ENCODE peak calls at places on chromosomes 2 and 18, in ten cellular contexts. V is cardiac muscle cell, Z is hepatocyte, I is choroid plexus epithelial cell, X is tibial artery, N is adrenal gland, A is astrocyte, J is astrocyte of the cerebellum, S is AG10803, H is AG04450. T is an unnamed sample.

GRCh38 chr2:235505210-235505741 is 11.4 kb downstream of the AGAP1 start:
- DNase-seq in Z (peak), H (no peak), V (peak), X (no peak), A (no peak), S (peak), N (peak), I (no peak), J (no peak), T (no peak)

GRCh38 chr2:175884673-175885393 is 117.2 kb downstream of the LNPK start:
- DNase-seq in Z (no peak), I (no peak), H (no peak), N (no peak), S (no peak), V (no peak), J (no peak), X (no peak), A (no peak), T (no peak)

GRCh38 chr2:9288233-9288632 is 81.6 kb downstream of the ASAP2 start:
- DNase-seq in Z (no peak), X (no peak), J (peak), I (peak), V (peak), S (peak), A (peak), N (no peak), H (peak), T (no peak)

GRCh38 chr2:99635710-99636431 is 146.1 kb upstream of the REV1 start:
- DNase-seq in I (no peak), A (peak), V (peak), Z (no peak), S (no peak), H (no peak), J (no peak), X (peak), N (peak), T (no peak)

GRCh38 chr2:36502081-36502480 is 95.9 kb downstream of the FEZ2 start:
- DNase-seq in X (no peak), I (peak), A (peak), Z (peak), S (no peak), V (peak), H (no peak), J (no peak), N (no peak), T (no peak)

GRCh38 chr2:201937343-201937742 is 96.3 kb upstream of the FZD7 start:
- DNase-seq in V (no peak), J (no peak), S (no peak), H (no peak), Z (no peak), N (no peak), A (no peak), I (no peak), X (no peak), T (no peak)

GRCh38 chr2:184890311-184890710 is 292.0 kb downstream of the ZNF804A start:
- DNase-seq in I (no peak), Z (no peak), J (no peak), S (no peak), N (no peak), X (no peak), H (no peak), A (no peak), V (no peak), T (no peak)

GRCh38 chr2:207337234-207338219 is 171.8 kb upstream of the KLF7 start:
- DNase-seq in X (no peak), V (peak), I (peak), S (no peak), H (no peak), Z (peak), A (peak), N (no peak), J (no peak), T (no peak)

GRCh38 chr2:45945182-45945779 is 293.8 kb downstream of the PRKCE start:
- DNase-seq in N (peak), V (no peak), I (no peak), H (no peak), A (no peak), J (no peak), X (no peak), S (no peak), Z (no peak), T (no peak)
- TF ChIP-seq CTCF in N (no peak), V (no peak), I (no peak), H (no peak), A (no peak), J (no peak), X (no peak), S (no peak), Z (no peak), T (no peak)

GRCh38 chr2:67237288-67237687 is 159.8 kb upstream of the ETAA1 start:
- DNase-seq in A (no peak), J (no peak), H (no peak), X (no peak), Z (no peak), S (no peak), V (no peak), I (peak), N (no peak), T (no peak)

GRCh38 chr2:67234443-67234842 is 162.7 kb upstream of the ETAA1 start:
- DNase-seq in V (peak), Z (peak), N (peak), S (peak), I (peak), A (peak), J (peak), H (no peak), X (no peak), T (no peak)
- TF ChIP-seq CTCF in V (peak), Z (peak), N (peak), S (peak), I (peak), A (peak), J (peak), H (peak), X (peak), T (peak)

GRCh38 chr2:71530987-71531332 is 77.6 kb downstream of the DYSF start:
- DNase-seq in J (no peak), S (no peak), H (no peak), I (no peak), A (no peak), N (no peak), Z (no peak), V (no peak), X (no peak), T (no peak)

GRCh38 chr2:71530246-71530986 is 77.1 kb downstream of the DYSF start:
- DNase-seq in S (peak), X (peak), N (no peak), Z (peak), A (peak), J (peak), I (peak), V (peak), H (no peak), T (peak)

GRCh38 chr2:71534201-71534600 is 80.8 kb downstream of the DYSF start:
- DNase-seq in V (no peak), Z (no peak), H (no peak), I (no peak), S (no peak), X (peak), J (no peak), A (no peak), N (no peak), T (no peak)

GRCh38 chr2:71531522-71532047 is 78.2 kb downstream of the DYSF start:
- DNase-seq in I (peak), J (no peak), Z (peak), N (no peak), H (no peak), V (peak), S (peak), A (peak), X (peak), T (no peak)

GRCh38 chr2:71532327-71532726 is 79.0 kb downstream of the DYSF start:
- DNase-seq in N (no peak), Z (no peak), J (no peak), V (no peak), A (no peak), X (peak), S (no peak), I (no peak), H (no peak), T (no peak)
- TF ChIP-seq CTCF in N (no peak), Z (no peak), J (no peak), V (no peak), A (no peak), X (no peak), S (no peak), I (no peak), H (no peak), T (no peak)

DNA sequence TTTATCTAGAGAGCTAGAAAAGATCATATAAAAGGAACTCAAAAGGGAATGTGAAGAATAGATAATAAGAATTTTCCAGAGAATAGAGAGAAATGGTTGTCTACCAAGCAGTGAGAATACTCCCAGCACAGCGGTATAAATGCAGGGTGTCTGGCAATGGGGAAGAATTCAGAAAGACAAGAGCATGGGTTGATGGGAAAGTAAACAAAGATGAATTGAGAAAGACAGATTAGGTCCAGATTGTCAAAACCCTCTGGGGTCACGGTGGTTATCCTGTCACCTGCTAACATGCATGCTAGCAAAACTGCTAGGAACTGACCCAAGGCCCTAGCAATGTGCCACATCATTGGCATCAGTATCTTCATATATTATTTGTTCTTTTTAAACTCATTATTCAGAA is 30.8 kb upstream of the C1D start:
- DNase-seq in J (no peak), X (no peak), S (no peak), I (no peak), V (no peak), N (no peak), Z (no peak), A (no peak), H (no peak), T (no peak)
- TF ChIP-seq CTCF in J (no peak), X (no peak), S (no peak), I (no peak), V (no peak), N (no peak), Z (no peak), A (no peak), H (no peak), T (no peak)

DNA sequence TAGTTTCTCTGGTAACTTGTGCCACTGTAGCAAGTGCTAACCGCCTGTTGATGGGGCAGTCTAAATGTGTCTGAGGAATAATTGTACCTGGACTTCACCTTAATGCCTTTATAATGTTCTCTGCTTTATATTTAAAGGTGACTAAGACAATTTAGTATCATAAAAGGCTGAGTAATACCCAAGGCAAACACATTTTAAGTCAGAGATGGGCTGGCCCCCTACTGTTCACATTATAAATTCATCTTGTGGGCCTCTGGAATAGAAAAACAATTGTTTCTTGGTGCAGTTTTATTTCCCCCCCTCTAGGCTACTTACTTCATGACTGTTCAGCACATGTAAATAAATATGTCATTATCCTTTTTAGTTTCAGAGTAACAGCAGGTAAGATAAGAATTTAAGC is 559.3 kb upstream of the PIK3C3 start:
- DNase-seq in S (no peak), V (peak), A (no peak), Z (peak), N (no peak), X (no peak), H (no peak), J (no peak), I (peak), T (no peak)
- TF ChIP-seq CTCF in S (no peak), V (peak), A (peak), Z (peak), N (no peak), X (no peak), H (peak), J (no peak), I (peak), T (peak)

GRCh38 chr2:165563468-165564225 is 94.1 kb downstream of the CSRNP3 start:
- DNase-seq in S (no peak), A (no peak), V (no peak), H (no peak), I (no peak), J (no peak), N (no peak), Z (no peak), X (no peak), T (no peak)

GRCh38 chr2:165562235-165562634 is 92.7 kb downstream of the CSRNP3 start:
- DNase-seq in H (no peak), N (no peak), X (no peak), V (peak), Z (no peak), S (no peak), J (no peak), A (no peak), I (no peak), T (no peak)

GRCh38 chr2:165560377-165560988 is 91.0 kb downstream of the CSRNP3 start:
- DNase-seq in Z (no peak), I (no peak), S (no peak), J (no peak), A (no peak), X (no peak), N (no peak), V (no peak), H (no peak), T (no peak)

DNA sequence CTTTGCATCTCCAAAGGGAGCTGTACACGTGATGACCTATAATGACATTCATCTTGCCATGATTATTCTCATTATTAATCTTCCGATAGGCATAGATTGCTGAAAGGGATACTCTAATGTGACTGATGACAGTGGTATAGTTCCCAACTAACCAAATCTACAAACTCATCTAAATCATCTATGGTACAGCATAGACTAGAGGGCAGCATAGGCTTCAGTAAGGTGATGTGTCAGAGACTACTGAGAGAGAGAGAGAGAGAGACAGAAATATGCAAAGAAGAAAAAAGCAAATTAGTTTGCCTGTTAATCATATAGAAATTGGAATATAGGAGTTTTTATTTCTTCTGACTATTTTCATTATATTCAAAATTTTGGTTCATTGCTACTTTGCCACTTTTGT is 89.3 kb downstream of the CSRNP3 start:
- DNase-seq in A (no peak), Z (no peak), H (no peak), N (no peak), S (no peak), X (no peak), I (peak), J (no peak), V (no peak), T (no peak)
- TF ChIP-seq CTCF in A (no peak), Z (no peak), H (no peak), N (no peak), S (peak), X (no peak), I (no peak), J (no peak), V (no peak), T (no peak)

DNA sequence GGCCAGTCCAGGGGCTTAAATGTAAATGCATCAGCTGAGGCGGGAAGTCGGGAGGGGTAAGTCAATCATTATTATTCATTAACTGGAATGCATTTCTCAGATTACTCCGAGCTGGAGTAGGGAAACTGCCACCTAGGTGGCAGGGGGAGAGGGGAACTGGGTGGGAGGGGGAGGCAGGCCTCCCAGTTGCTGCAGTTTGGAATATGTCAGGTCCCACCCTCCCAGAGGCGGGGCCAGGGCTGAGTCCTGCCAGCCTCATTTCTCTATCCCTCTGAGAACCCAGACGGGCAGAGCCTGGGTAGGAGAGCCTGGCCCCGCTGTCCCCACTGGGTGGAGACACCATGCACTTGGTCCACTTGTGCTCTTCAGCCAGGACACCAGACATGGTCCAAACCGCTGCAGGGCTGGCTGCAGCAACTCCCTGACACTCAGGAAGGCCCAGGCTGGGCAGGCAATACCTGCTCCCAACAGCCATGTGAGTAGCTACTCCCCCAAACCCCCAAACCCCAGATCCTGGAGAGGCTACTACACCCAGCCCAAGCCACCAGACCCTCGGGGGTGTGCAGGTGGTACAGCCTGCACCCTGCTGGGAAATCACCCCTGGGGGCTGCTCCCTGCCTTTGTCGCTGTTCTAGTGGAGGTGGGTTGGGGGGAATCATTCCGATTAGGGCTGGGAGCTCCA is at the start of gene GPBAR1:
- DNase-seq in S (no peak), H (no peak), N (no peak), V (no peak), A (no peak), J (no peak), X (peak), Z (peak), I (no peak), T (no peak)
- TF ChIP-seq CTCF in S (no peak), H (no peak), N (no peak), V (no peak), A (no peak), J (no peak), X (no peak), Z (peak), I (no peak), T (no peak)

DNA sequence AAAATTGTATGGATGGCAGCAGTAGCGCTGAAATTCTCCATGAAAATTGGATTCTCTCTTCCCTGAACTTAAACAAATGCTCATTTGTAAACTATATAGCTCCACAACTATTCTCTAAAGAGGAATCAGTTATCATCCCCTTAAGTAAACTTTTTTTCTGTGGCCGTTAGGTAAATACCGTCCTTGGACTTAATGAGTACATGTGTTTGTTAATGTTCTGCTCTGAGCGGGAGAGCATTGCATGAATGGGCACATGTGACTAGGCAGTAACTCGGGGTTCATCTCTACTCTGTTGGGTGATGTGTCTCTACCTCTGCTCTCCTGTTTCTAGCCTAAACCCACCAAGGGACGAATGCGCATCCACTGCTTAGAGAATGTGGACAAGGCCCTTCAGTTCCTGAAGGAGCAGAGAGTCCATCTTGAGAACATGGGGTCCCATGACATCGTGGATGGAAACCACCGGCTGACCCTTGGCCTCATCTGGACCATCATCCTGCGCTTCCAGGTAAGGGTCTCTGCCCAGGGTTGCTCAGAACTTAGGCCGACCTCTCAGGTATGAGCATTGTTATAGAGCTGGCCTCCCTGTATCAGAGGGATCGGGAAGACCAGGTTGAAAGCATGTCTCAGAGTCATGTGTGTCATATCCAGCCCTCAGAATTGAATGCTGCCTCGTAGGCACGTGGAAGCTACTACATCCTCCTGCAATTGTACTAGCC is 111.5 kb upstream of the EML6 start:
- DNase-seq in S (no peak), N (no peak), I (no peak), X (no peak), Z (no peak), H (no peak), J (no peak), A (no peak), V (no peak), T (no peak)
- TF ChIP-seq CTCF in S (no peak), N (no peak), I (no peak), X (no peak), Z (no peak), H (no peak), J (no peak), A (no peak), V (no peak), T (no peak)

GRCh38 chr2:226932443-226932842 is 96.6 kb downstream of the RHBDD1 start:
- DNase-seq in J (no peak), S (no peak), N (no peak), I (no peak), Z (no peak), A (no peak), X (no peak), H (no peak), V (no peak), T (no peak)
- TF ChIP-seq CTCF in J (no peak), S (no peak), N (no peak), I (no peak), Z (no peak), A (no peak), X (no peak), H (no peak), V (no peak), T (no peak)